ENCODE peak calls at places on chromosomes 11 and 22, in five cellular contexts. F is NCI-H1105, M is SW 1271, D is caudate nucleus, Y is small intestine. L is an unnamed sample.

GRCh38 chr11:117986981-117987495 is 844 bp downstream of the IL10RA start:
- DNase-seq in F (no peak), M (no peak), D (no peak), Y (peak), L (no peak)

GRCh38 chr11:35868491-35868890 is 75.4 kb upstream of the LDLRAD3 start:
- DNase-seq in F (no peak), M (no peak), D (no peak), Y (no peak), L (no peak)

GRCh38 chr22:42439021-42439420 is 6.8 kb upstream of the NFAM1 start:
- DNase-seq in F (no peak), M (no peak), D (no peak), Y (no peak), L (peak)

GRCh38 chr22:27995801-27996528 is 76.9 kb upstream of the PITPNB start:
- DNase-seq in F (no peak), M (no peak), D (no peak), Y (no peak), L (no peak)

GRCh38 chr11:45554230-45554967 is 111.0 kb downstream of the CHST1 start:
- DNase-seq in F (no peak), M (no peak), D (no peak), Y (no peak), L (no peak)

GRCh38 chr11:82843057-82843795 is 57.0 kb downstream of the PRCP start:
- DNase-seq in F (no peak), M (no peak), D (no peak), Y (no peak), L (no peak)

GRCh38 chr11:21472256-21472655 is 720.6 kb upstream of the ANO5 start:
- DNase-seq in F (no peak), M (no peak), D (no peak), Y (no peak), L (no peak)

GRCh38 chr11:128914216-128915147 is 23.3 kb downstream of the KCNJ5 start:
- DNase-seq in F (no peak), M (no peak), D (no peak), Y (no peak), L (peak)

GRCh38 chr11:129546266-129546665 is 170.6 kb downstream of the BARX2 start:
- DNase-seq in F (no peak), M (no peak), D (no peak), Y (no peak), L (no peak)

GRCh38 chr11:67289226-67289650 is at the start of gene ANKRD13D:
- DNase-seq in F (no peak), M (no peak), D (no peak), Y (no peak), L (no peak)

GRCh38 chr11:64864473-64865285 is 13.7 kb downstream of the EHD1 start:
- DNase-seq in F (no peak), M (no peak), D (no peak), Y (no peak), L (no peak)

GRCh38 chr11:96037267-96037990 is 113.5 kb upstream of the MTMR2 start:
- DNase-seq in F (no peak), M (no peak), D (no peak), Y (peak), L (peak)

L was measured in NCI-H2171 treated with DMSO at 0.1 percent for 48 hours.